ENCODE peak calls at places on chromosomes 7 and 10, in six cellular contexts. F is tibial artery, D is left ventricle myocardium inferior, X is right lobe of liver, Q is ovary, R is kidney. P is an unnamed sample. For H3K36me3, the result is how much of the 10 kb centered on the place peaks cover.

GRCh38 chr10:103504181-103504783 is 10.8 kb downstream of the NEURL1 start:
- DNase-seq in X (no peak), R (peak), F (no peak), D (no peak), Q (peak), P (no peak)

GRCh38 chr10:50385610-50386009 is 134.3 kb upstream of the ASAH2 start:
- DNase-seq in F (peak), X (peak), Q (no peak), D (peak), R (peak), P (peak)

GRCh38 chr10:81873932-81874816 is 820 bp upstream of the NRG3 start:
- DNase-seq in R (peak), D (peak), F (peak), Q (no peak), X (peak), P (peak)

GRCh38 chr10:83179371-83179770 is 959.9 kb upstream of the GHITM start:
- DNase-seq in X (no peak), F (no peak), R (no peak), D (no peak), Q (no peak), P (no peak)

GRCh38 chr10:97517778-97518561 is 19.2 kb downstream of the UBTD1 start:
- DNase-seq in D (no peak), X (no peak), R (peak), F (no peak), Q (no peak), P (no peak)

GRCh38 chr10:119251315-119251708 is 43.9 kb downstream of the GRK5 start:
- DNase-seq in Q (peak), R (no peak), X (no peak), D (no peak), F (no peak), P (no peak)

GRCh38 chr7:1941464-1942025 is 271.5 kb downstream of the ELFN1 start:
- DNase-seq in F (no peak), Q (no peak), R (peak), X (peak), D (peak), P (peak)

GRCh38 chr10:91185239-91185875 is 35.1 kb upstream of the PCGF5 start:
- DNase-seq in F (no peak), X (no peak), Q (no peak), R (peak), D (no peak), P (peak)

GRCh38 chr7:158761945-158762344 is 57.3 kb upstream of the NCAPG2 start:
- DNase-seq in Q (no peak), R (no peak), D (no peak), X (no peak), F (no peak), P (no peak)

GRCh38 chr7:150971242-150972048 is 6.7 kb downstream of the KCNH2 start:
- DNase-seq in D (peak), Q (peak), X (no peak), R (no peak), F (no peak), P (no peak)
- H3K27ac ChIP-seq in D (peak), Q (peak), X (no peak), R (no peak), F (no peak), P (no peak)

DNA sequence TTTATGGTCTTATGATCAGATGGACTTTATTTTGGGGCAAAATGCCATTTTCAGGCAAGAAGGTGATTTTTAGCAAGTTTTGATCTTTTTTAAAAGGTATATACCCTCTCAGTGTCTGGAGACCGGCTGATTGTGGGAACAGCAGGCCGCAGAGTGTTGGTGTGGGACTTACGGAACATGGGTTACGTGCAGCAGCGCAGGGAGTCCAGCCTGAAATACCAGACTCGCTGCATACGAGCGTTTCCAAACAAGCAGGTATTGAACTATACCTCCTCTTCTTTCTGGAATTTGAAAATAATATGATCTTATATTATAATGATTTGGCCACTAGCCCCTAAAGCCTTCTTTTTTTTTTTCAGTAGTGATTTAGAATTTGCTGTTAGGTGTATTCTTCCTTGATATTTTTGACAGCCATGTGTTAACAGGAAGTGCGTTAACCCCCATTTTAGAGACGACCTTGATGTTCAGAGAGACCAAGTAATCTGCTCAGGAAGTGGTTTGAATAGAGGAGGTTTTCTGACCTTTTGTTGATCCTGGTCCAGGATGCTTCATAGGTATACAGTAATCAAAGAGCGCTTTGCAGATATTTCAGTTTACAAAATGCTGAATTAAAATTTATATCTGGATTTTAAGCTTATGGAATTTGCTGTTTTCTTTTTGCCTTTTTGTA is 6.2 kb downstream of the BUB3 start:
- DNase-seq in F (no peak), X (no peak), R (no peak), D (no peak), Q (no peak), P (no peak)
- H3K36me3 ChIP-seq in F (half or more), X (under half), R (under half), D (half or more), Q (under half), P (half or more)

GRCh38 chr10:123999261-123999660 is 94.1 kb downstream of the CHST15 start:
- DNase-seq in D (no peak), R (no peak), Q (no peak), X (no peak), F (no peak), P (no peak)
- TF ChIP-seq CTCF in D (no peak), R (no peak), Q (no peak), X (no peak), F (no peak), P (no peak)

DNA sequence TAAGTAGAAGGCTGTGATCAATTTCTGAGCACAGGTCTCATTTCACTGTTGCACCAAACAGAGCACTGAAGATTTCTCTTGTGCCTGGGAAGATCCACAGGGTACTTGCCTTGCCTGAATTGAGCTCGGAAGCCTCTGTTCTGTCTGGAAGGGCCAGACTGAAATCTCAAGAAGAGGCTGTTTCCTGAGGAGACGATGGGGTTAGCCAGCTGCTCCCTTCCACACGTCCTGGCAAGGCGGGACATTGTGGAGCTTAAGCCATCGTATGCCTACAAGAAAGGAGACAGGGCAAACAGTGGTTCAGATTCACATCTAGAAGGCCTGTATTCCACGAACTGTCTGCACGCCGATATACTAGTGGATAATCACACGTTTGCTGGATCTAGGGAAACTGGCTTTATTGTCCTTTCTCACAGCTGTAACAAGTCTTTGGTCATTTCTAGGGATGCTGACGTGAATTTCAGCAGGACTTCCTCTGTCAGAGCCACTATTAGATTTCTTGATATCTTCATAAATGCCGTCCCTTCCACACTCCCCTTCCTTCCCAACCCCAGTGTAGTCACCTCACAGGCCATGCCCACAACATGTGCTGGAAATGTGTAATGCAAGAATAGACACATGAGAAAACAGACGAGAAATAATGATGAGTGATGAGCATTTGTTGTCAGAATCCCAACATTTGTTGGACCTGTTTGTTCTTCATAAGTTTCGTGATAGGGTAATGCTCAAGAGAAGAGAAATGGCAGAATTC is 137.2 kb upstream of the RSU1 start:
- DNase-seq in F (no peak), X (no peak), R (no peak), Q (no peak), D (no peak), P (no peak)
- H3K27ac ChIP-seq in F (no peak), X (no peak), R (no peak), Q (no peak), D (peak), P (no peak)

DNA sequence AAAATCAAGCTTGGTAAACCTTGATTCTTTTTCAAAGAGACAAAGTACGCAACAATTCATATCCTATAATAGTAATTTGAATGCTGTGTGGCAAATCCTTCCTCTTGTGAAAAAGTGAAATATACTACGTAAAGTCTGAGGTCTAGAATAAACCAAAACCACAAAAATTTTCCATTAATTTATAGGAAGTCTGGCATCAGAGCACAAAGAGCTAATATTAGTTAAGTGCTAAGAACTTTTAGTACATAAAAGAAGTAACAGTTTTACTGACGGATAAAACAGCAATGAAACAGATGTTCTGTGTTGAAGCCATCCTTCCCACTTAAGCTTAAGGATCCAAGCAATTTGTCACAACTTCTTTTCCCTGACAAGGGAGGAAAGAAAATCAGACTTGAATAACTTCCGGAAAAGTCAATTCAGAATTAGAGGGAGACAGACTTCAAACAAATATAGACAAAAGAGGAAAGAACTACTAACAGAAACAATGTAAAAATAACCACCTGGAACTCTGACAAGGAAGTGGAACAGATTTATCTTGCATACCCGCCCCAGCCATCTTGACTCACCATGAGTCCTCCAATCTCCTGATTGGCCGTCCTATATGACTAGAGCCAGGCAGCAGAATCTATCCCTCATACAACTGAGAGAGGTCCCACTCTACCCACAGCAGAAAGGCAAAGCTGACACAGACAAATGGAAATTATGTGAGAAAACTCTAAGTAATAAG is 34.5 kb downstream of the RHEB start:
- DNase-seq in R (no peak), D (no peak), F (no peak), X (no peak), Q (no peak), P (no peak)
- H3K36me3 ChIP-seq in R (under half), D (half or more), F (half or more), X (under half), Q (under half), P (under half)

GRCh38 chr10:70557876-70558275 is 44.7 kb downstream of the PRF1 start:
- DNase-seq in D (peak), R (peak), Q (no peak), X (peak), F (no peak), P (no peak)
- TF ChIP-seq CTCF in D (no peak), R (no peak), Q (no peak), X (no peak), F (no peak), P (no peak)

GRCh38 chr10:69217119-69217754 is 2.9 kb upstream of the HKDC1 start:
- DNase-seq in D (no peak), X (no peak), Q (no peak), R (no peak), F (no peak), P (no peak)
- H3K27ac ChIP-seq in D (no peak), X (no peak), Q (no peak), R (peak), F (no peak), P (no peak)

GRCh38 chr7:71419546-71420337 is 287.8 kb downstream of the GALNT17 start:
- DNase-seq in R (no peak), X (no peak), Q (no peak), F (no peak), D (no peak), P (no peak)
- H3K36me3 ChIP-seq in R (under half), X (under half), Q (under half), F (under half), D (under half), P (under half)

P was measured in psoas muscle.